ENCODE peak calls at places on chromosomes 12 and 14, in nine cellular contexts. B, D, L, C, H, K, Z, S and T are unnamed samples.

GRCh38 chr12:107679346-107679745 is 6.3 kb upstream of the PWP1 start:
- DNase-seq in C (no peak), Z (no peak), D (no peak), L (no peak), S (no peak), H (no peak), K (no peak), B (no peak), T (no peak)

GRCh38 chr14:22185191-22185590 is 403.8 kb downstream of the DAD1 start:
- DNase-seq in K (no peak), C (no peak), H (no peak), B (peak), L (no peak), S (no peak), Z (no peak), D (no peak), T (no peak)

GRCh38 chr14:74611672-74612345 is at the start of gene LTBP2:
- DNase-seq in C (no peak), K (peak), B (peak), S (no peak), D (no peak), Z (no peak), H (no peak), L (no peak), T (no peak)

GRCh38 chr12:53951577-53952334 is 2.9 kb upstream of the HOXC12 start:
- DNase-seq in K (no peak), L (no peak), D (peak), B (no peak), C (no peak), S (no peak), H (no peak), Z (no peak), T (no peak)

GRCh38 chr14:94031880-94032279 is 5.7 kb downstream of the OTUB2 start:
- DNase-seq in Z (no peak), H (no peak), K (no peak), S (no peak), C (no peak), D (no peak), L (no peak), B (no peak), T (no peak)

GRCh38 chr14:72311116-72311515 is 378.9 kb downstream of the RGS6 start:
- DNase-seq in D (no peak), K (no peak), S (no peak), Z (no peak), L (no peak), C (no peak), B (no peak), H (no peak), T (no peak)

GRCh38 chr14:20679907-20680306 is 4.5 kb upstream of the RNASE4 start:
- DNase-seq in B (peak), C (no peak), H (no peak), D (no peak), Z (peak), S (no peak), L (no peak), K (no peak), T (no peak)

GRCh38 chr12:101748907-101749306 is 9.6 kb upstream of the SYCP3 start:
- DNase-seq in Z (no peak), C (no peak), L (no peak), S (no peak), H (no peak), B (no peak), D (no peak), K (no peak), T (no peak)

GRCh38 chr12:116878567-116879508 is 2.4 kb downstream of the HRK start:
- DNase-seq in K (no peak), S (no peak), D (no peak), B (peak), H (no peak), Z (no peak), L (no peak), C (no peak), T (no peak)

GRCh38 chr14:105456736-105457703 is 17.6 kb upstream of the CRIP2 start:
- DNase-seq in D (no peak), S (no peak), C (no peak), L (no peak), B (no peak), H (no peak), K (no peak), Z (no peak), T (no peak)

GRCh38 chr12:110074089-110074488 is 25.8 kb upstream of the C12orf76 start:
- DNase-seq in K (no peak), D (no peak), C (no peak), L (no peak), B (no peak), H (no peak), Z (no peak), S (no peak), T (no peak)

GRCh38 chr14:63134801-63135200 is 69.4 kb upstream of the RHOJ start:
- DNase-seq in H (no peak), K (no peak), B (peak), D (no peak), C (no peak), S (no peak), L (no peak), Z (no peak), T (no peak)

GRCh38 chr12:9947674-9948073 is 15.5 kb upstream of the CLEC2A start:
- DNase-seq in B (no peak), L (no peak), C (no peak), D (no peak), K (no peak), Z (no peak), H (no peak), S (no peak), T (no peak)

GRCh38 chr14:32761381-32761968 is 177.2 kb upstream of the NPAS3 start:
- DNase-seq in Z (no peak), K (no peak), C (no peak), L (no peak), H (no peak), D (no peak), S (no peak), B (peak), T (no peak)

GRCh38 chr12:53344824-53345485 is 8.8 kb upstream of the SP7 start:
- DNase-seq in S (peak), C (no peak), H (no peak), D (peak), K (peak), B (peak), Z (peak), L (peak), T (peak)

GRCh38 chr12:90959538-90960139 is 4.7 kb upstream of the CCER1 start:
- DNase-seq in L (no peak), B (peak), S (peak), D (no peak), K (peak), Z (no peak), H (no peak), C (no peak), T (no peak)

GRCh38 chr14:79412822-79413221 is 798.5 kb downstream of the DIO2 start:
- DNase-seq in D (no peak), H (no peak), Z (no peak), K (no peak), B (no peak), C (no peak), L (no peak), S (no peak), T (no peak)

GRCh38 chr14:35806006-35806907 is 2.8 kb downstream of the RALGAPA1 start:
- DNase-seq in Z (no peak), L (no peak), B (no peak), C (no peak), K (no peak), H (no peak), S (no peak), D (no peak), T (no peak)
- H3K27ac ChIP-seq in Z (no peak), L (peak), B (no peak), C (no peak), K (no peak), H (no peak), S (no peak), D (no peak), T (no peak)

GRCh38 chr14:70952485-70952884 is 45.2 kb downstream of the PCNX1 start:
- DNase-seq in B (no peak), L (no peak), H (no peak), Z (no peak), K (no peak), C (no peak), D (no peak), S (no peak), T (no peak)

GRCh38 chr14:70954068-70954467 is 46.8 kb downstream of the PCNX1 start:
- DNase-seq in B (no peak), S (no peak), L (no peak), K (no peak), D (no peak), Z (no peak), C (no peak), H (no peak), T (no peak)

GRCh38 chr14:70956511-70956910 is 49.3 kb downstream of the PCNX1 start:
- DNase-seq in Z (no peak), D (no peak), H (no peak), B (no peak), C (no peak), K (no peak), S (no peak), L (no peak), T (no peak)

GRCh38 chr14:70957710-70958109 is 50.5 kb downstream of the PCNX1 start:
- DNase-seq in S (no peak), D (no peak), C (no peak), L (no peak), H (no peak), K (no peak), Z (no peak), B (no peak), T (no peak)

DNA sequence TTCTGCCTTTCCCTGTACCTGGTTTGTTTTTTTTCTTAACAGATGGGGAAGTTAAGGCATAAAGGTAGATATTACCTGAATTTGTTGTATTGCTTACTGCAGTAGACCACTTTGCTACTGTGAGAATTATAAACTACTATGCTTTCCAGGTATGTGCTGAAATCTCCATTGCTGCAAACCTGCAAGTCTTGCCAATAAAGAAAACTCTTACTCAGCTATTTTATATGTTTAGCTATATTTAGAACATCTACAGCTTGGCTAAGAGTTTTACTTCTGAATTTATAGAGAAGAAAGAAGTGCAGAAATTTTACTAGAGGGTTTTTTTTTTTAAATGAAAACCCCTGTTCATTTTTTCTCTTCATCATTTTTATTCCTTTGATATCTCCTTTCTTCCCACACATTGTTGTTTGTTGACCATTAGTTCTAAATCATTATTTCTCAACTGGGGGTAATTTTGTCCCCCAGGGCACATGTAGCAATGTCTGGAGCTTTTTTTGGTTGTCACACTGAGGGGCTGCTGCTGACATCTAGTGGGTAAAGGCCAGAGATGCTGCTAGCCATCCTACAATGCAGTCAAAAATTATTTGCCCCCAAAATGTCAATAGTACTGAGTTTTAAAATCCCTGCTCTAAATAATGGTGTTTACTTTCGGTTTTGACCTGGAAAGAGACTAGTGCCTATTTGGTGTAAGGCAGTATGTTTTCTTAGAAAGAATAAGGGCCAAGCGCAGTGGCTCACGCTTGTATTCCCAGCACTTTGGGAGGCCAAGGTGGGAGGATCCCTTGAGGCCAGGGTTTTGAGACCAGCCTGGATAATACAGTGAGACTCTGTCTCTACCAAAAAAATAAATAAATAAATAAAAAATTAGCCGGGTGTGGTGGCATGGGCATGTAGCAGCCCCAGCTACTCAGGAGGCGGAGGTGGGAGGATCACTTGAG is 48.6 kb downstream of the PCNX1 start:
- DNase-seq in C (no peak), L (no peak), H (no peak), B (peak), K (no peak), Z (no peak), D (no peak), S (no peak), T (peak)
- TF ChIP-seq CTCF in C (peak), L (no peak), H (peak), B (peak), K (peak), Z (peak), D (peak), S (peak), T (peak)

GRCh38 chr14:33836895-33837577 is 113.8 kb downstream of the EGLN3 start:
- DNase-seq in Z (no peak), S (no peak), B (no peak), D (no peak), L (no peak), H (no peak), K (no peak), C (no peak), T (no peak)

GRCh38 chr14:33842299-33842698 is 108.6 kb downstream of the EGLN3 start:
- DNase-seq in C (no peak), B (no peak), L (no peak), K (no peak), S (no peak), D (no peak), Z (no peak), H (no peak), T (no peak)

GRCh38 chr14:33837943-33838683 is 112.8 kb downstream of the EGLN3 start:
- DNase-seq in Z (no peak), S (no peak), K (no peak), D (no peak), L (no peak), B (no peak), H (no peak), C (no peak), T (no peak)

GRCh38 chr14:33840797-33841196 is 110.1 kb downstream of the EGLN3 start:
- DNase-seq in D (no peak), L (no peak), C (no peak), K (no peak), S (no peak), H (no peak), B (no peak), Z (no peak), T (no peak)

DNA sequence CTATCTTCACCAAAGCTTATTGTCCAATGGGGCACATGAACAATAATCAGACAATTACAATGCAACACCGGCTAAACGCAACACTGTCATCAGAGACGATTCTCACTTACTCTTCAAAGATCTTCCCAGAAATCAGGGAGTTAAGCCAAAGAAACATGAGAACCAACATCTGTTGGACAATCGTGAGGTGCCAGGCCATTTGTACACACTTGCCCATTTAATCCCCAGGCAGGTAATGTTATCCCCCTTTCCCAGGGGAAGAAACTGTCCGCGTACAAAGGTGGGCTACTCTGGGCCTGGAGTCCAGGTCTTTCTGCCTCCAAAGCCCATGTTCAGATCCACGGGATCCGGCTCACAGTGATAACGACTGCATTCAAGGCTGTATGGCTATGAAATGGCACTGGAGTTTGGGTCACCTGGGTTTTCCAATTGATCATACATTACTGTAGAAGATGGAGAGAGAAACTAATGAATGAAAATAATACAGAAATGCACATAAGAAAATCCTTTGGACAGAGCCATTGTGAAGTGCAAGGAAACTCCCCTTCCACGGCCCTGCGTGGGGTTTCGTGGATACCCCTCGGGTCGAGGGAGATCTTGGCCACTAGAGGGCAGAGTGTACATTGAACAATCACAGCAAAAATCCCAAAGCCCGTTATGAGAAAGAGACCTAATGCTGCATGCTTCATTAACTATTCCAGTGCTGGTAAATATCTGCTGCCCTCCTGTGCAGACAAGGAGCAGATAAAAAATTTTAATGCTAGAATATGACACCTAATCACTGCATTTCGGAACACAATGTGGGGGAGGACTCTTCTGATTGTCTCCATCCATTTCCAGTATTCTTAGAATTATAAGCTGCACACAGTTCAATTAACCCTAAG is 111.4 kb downstream of the EGLN3 start:
- DNase-seq in S (peak), H (no peak), D (no peak), K (peak), C (no peak), B (peak), Z (peak), L (peak), T (no peak)
- H3K4me3 ChIP-seq in S (no peak), H (no peak), D (no peak), K (no peak), C (no peak), B (no peak), Z (no peak), L (no peak), T (no peak)

DNA sequence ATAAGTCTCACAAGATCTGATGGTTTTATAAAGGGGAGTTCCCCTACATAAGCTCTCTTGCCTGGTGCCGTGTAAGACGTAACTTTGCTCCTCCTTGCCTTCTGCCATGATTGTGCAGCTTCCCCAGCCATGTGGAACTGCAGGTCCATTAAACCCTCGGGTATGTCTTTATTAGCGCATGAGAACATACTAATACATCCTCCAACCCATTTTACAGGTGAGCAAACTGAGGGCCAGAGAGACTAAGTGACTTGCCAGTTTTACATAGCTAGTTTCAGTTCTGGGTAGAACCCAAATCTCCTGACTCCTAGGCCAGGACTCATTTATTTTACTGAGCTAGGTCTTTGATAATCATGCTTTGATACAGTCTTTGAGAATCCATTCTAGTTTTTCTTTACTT is 406.9 kb downstream of the RAD51B start:
- DNase-seq in Z (no peak), K (no peak), C (no peak), D (no peak), H (no peak), L (no peak), S (no peak), B (no peak), T (no peak)
- H3K27ac ChIP-seq in Z (no peak), K (no peak), C (no peak), D (no peak), H (no peak), L (no peak), S (no peak), B (no peak), T (no peak)

DNA sequence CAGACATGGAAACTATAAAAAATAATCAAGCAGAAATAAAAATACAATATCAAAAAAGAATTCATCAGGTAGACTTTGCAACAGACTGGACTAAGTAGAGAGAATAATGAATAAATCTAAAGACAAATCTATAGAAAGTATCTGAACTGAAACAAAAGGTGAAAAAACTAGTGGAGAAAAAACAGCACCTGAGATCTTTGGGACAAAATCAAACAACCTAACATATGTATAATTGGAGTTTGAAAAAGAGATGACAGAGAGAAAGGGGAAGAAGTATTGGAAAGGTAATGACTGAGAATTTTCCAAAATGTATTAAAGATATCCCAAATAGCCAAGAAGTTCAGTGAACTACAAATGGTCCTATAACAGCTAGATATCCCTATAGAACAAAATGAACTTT is 245.4 kb downstream of the IPO8 start:
- DNase-seq in S (no peak), D (no peak), L (no peak), C (no peak), Z (no peak), K (no peak), H (no peak), B (no peak), T (no peak)
- TF ChIP-seq CTCF in S (no peak), D (no peak), L (no peak), C (no peak), Z (no peak), K (no peak), H (no peak), B (no peak), T (no peak)

GRCh38 chr12:113105606-113106271 is 29.8 kb downstream of the RASAL1 start:
- DNase-seq in C (no peak), L (no peak), B (no peak), S (no peak), K (no peak), D (no peak), H (no peak), Z (no peak), T (no peak)
- H3K4me3 ChIP-seq in C (no peak), L (no peak), B (no peak), S (no peak), K (no peak), D (no peak), H (no peak), Z (no peak), T (no peak)

GRCh38 chr12:25251749-25252148 is 1.0 kb upstream of the KRAS start:
- DNase-seq in C (no peak), Z (no peak), L (no peak), K (no peak), H (no peak), S (no peak), D (no peak), B (no peak), T (no peak)
- H3K27ac ChIP-seq in C (peak), Z (peak), L (peak), K (peak), H (peak), S (peak), D (peak), B (peak), T (no peak)

GRCh38 chr14:70339039-70339438 is 20.4 kb downstream of the COX16 start:
- DNase-seq in H (no peak), Z (no peak), B (no peak), C (no peak), D (no peak), K (no peak), L (no peak), S (no peak), T (no peak)
- TF ChIP-seq CTCF in H (no peak), Z (no peak), B (no peak), C (no peak), D (no peak), K (peak), L (no peak), S (no peak), T (no peak)

DNA sequence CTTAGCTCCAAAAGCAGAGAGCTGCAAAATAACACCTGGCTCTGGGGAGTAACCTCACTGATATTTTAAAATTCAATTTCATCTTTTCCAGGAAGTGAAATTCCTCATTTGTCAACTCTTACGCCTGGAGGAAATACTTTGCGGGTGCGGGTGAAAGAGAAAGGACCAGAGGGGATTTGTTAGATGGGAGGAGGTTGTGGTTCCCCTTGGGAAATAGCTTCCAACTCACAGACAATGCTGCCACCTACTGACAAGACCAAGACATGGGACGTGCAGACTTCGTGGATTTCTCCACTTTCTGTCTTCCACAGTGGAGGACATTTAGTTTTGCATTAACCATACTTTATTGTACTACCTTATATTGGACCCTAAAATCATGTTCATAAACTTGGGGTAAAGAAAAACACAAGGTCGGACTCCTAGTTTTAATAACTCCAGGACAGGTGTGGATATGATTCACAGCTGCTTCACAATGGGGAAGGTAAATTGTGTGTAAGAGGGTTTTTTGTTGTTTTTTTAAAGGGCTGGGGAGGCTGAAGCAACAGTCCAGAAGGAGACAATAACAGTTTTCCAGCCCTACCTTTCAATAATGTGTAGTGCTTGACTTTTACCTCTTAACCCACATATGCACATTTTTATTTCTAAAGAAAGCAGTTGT is 10.8 kb downstream of the FBXL14 start:
- DNase-seq in K (peak), Z (peak), B (peak), S (peak), L (peak), D (no peak), C (no peak), H (no peak), T (peak)
- H3K4me3 ChIP-seq in K (no peak), Z (no peak), B (no peak), S (peak), L (peak), D (no peak), C (peak), H (peak), T (peak)